ENCODE peak calls at places on chromosomes 3 and 15, in four cellular contexts. K is PC-9; W is naive thymus-derived CD4-positive, alpha-beta T cell; H is pancreas. X is an unnamed sample. For H3K4me1 and H3K9me3, the result is how much of the 10 kb centered on the place peaks cover.

GRCh38 chr15:55334371-55334770 is 15.3 kb downstream of the PIGB start:
- DNase-seq in K (no peak), W (no peak), H (no peak), X (no peak)

GRCh38 chr15:75170203-75170602 is 31.5 kb upstream of the C15orf39 start:
- DNase-seq in K (no peak), W (no peak), H (no peak), X (no peak)

GRCh38 chr3:50536471-50537180 is 30.9 kb downstream of the C3orf18 start:
- DNase-seq in K (no peak), W (no peak), H (no peak), X (no peak)

GRCh38 chr15:49282366-49282765 is 112.3 kb downstream of the GALK2 start:
- DNase-seq in K (no peak), W (no peak), H (no peak), X (no peak)

GRCh38 chr3:12868039-12869024 is 27.0 kb upstream of the RPL32 start:
- DNase-seq in K (peak), W (peak), H (peak), X (peak)

GRCh38 chr3:19357947-19358346 is 209.6 kb downstream of the KCNH8 start:
- DNase-seq in K (no peak), W (no peak), H (no peak), X (no peak)

GRCh38 chr3:33425456-33425855 is 14.7 kb downstream of the UBP1 start:
- DNase-seq in K (no peak), W (no peak), H (no peak), X (no peak)

GRCh38 chr3:47288966-47289910 is 6.5 kb downstream of the KLHL18 start:
- DNase-seq in K (no peak), W (no peak), H (no peak), X (no peak)

GRCh38 chr15:31871887-31872281 is 158.4 kb upstream of the CHRNA7 start:
- DNase-seq in K (no peak), W (no peak), H (no peak), X (no peak)

GRCh38 chr3:62562017-62562416 is 188.7 kb upstream of the FEZF2 start:
- DNase-seq in K (no peak), W (no peak), H (no peak), X (no peak)

GRCh38 chr3:194504146-194504545 is 17.3 kb upstream of the ATP13A3 start:
- DNase-seq in K (no peak), W (no peak), H (no peak), X (no peak)

GRCh38 chr3:157767602-157768001 is 264.4 kb upstream of the VEPH1 start:
- DNase-seq in K (peak), W (no peak), H (no peak), X (no peak)

GRCh38 chr3:183892610-183893214 is 8.0 kb upstream of the PARL start:
- DNase-seq in K (no peak), W (no peak), H (no peak), X (no peak)

GRCh38 chr15:75677601-75678323 is 30.1 kb downstream of the SNX33 start:
- DNase-seq in K (no peak), W (no peak), H (no peak), X (no peak)

GRCh38 chr3:15614958-15615357 is 13.4 kb downstream of the BTD start:
- DNase-seq in K (no peak), W (no peak), H (no peak), X (no peak)

GRCh38 chr15:55742498-55742926 is 440 bp downstream of the PRTG start:
- DNase-seq in K (no peak), W (peak), H (peak), X (no peak)

GRCh38 chr15:47885921-47886320 is 168.6 kb downstream of the SEMA6D start:
- DNase-seq in K (no peak), W (no peak), H (no peak), X (no peak)

GRCh38 chr3:29317659-29318173 is 36.8 kb downstream of the RBMS3 start:
- DNase-seq in K (no peak), W (no peak), H (no peak), X (no peak)

GRCh38 chr3:171873561-171873960 is 30.4 kb downstream of the TMEM212 start:
- DNase-seq in K (no peak), W (no peak), H (no peak), X (no peak)

GRCh38 chr3:177982034-177982433 is 554.2 kb upstream of the KCNMB2 start:
- DNase-seq in K (peak), W (no peak), H (no peak), X (no peak)

GRCh38 chr3:197793246-197793645 is 2.2 kb downstream of the LRCH3 start:
- DNase-seq in K (peak), W (no peak), H (no peak), X (no peak)

GRCh38 chr15:32123473-32123872 is 93.2 kb downstream of the CHRNA7 start:
- DNase-seq in K (no peak), W (no peak), H (no peak), X (no peak)

GRCh38 chr3:134036291-134036690 is 6.6 kb upstream of the SLCO2A1 start:
- DNase-seq in K (no peak), W (no peak), H (no peak), X (no peak)

GRCh38 chr15:51780636-51781035 is 29.2 kb downstream of the TMOD2 start:
- DNase-seq in K (peak), W (no peak), H (no peak), X (no peak)

GRCh38 chr3:191492601-191493000 is 31.6 kb downstream of the PYDC2 start:
- DNase-seq in K (no peak), W (no peak), H (no peak), X (no peak)

GRCh38 chr3:63967675-63968611 is 55.4 kb downstream of the PSMD6 start:
- DNase-seq in K (no peak), W (peak), H (peak), X (peak)

GRCh38 chr15:47824185-47824584 is 106.9 kb downstream of the SEMA6D start:
- DNase-seq in K (no peak), W (no peak), H (no peak), X (no peak)

GRCh38 chr3:51894939-51895338 is 8.2 kb downstream of the IQCF1 start:
- DNase-seq in K (no peak), W (no peak), H (no peak), X (no peak)

DNA sequence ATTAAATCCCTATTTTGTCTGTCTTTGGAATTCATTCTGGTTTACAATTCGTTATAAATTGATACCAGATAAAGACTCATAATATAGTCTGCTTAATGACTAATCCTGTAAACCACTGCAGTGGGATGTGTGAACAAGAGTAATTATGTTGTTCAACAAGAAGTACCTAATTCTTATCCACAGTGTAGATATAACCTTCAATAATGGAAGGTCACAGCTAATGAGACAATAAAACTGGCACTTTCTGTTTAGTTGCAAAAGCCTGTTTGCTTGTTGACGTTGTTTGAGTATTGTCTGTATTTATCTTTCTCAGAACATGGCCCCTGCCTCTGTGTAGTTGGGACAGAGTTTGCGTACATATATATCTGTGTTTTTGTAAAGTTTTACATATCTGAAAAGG is 26.7 kb downstream of the PIAS1 start:
- DNase-seq in K (no peak), W (no peak), H (no peak), X (no peak)
- H3K4me1 ChIP-seq in K (under half), W (under half), H (under half), X (half or more)

GRCh38 chr15:20355256-20355868 is 186.2 kb downstream of the GOLGA6L6 start:
- DNase-seq in K (no peak), W (no peak), H (no peak), X (no peak)
- H3K9me3 ChIP-seq in K (under half), W (under half), H (under half), X (under half)

DNA sequence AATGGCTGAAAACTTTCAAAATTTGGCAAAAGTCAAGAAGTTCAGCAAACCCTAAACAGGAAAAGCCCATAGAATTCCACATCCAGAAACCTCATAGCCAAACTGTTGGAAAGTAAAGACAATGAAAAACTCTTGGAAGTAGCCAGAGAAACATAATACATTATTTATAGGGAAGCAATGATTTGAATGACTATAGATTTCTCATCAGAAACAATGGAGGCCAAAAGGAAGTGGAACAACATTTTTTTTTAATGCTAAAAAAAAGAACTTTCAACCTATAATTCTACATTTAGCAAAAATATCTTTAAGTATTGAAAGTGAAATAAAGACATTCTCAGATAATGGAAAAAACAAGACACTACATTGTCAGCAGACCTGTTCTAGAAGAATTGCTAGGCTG is 30.2 kb downstream of the ALPK3 start:
- DNase-seq in K (no peak), W (no peak), H (no peak), X (no peak)
- H3K27ac ChIP-seq in K (no peak), W (no peak), H (no peak), X (no peak)

DNA sequence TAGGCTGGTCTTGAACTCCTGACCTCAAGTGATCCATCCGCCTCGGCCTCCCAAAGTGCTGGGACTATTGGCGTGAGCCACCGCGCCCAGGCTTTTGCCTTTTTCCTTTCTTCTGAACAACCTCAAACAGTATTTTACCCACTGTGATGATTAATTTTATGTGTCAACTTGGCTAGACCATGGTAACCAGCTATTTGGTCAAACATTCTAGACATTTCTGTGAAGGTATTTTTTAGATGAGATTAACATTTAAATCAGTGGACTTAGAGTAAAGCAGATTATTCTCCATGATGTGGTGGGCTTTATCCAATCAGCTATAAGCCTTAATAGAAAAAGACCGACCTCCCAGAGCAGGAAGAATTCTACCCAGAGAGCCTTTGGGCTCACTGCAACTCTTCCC is 6.0 kb downstream of the SPATA12 start:
- DNase-seq in K (no peak), W (no peak), H (no peak), X (no peak)
- H3K4me1 ChIP-seq in K (half or more), W (under half), H (under half), X (under half)

X was measured in CD4-positive, alpha-beta memory T cell.